ENCODE peak calls at places on chromosome 7, in eight cellular contexts. O is psoas muscle; D is PC-9; M is ovary; E is H9; C is CD4-positive, alpha-beta T cell; V is transverse colon; Z is tibial nerve. K is an unnamed sample.
A peak's percentile ranks its signal among the peaks of the same experiment; 100 is the strongest.

GRCh38 chr7:14765731-14766130 is 136.8 kb downstream of the DGKB start:
- DNase-seq in O (no peak), D (no peak), M (no peak), E (no peak), C (no peak), V (no peak), Z (no peak), K (no peak)

GRCh38 chr7:19392246-19392645 is 247.0 kb upstream of the FERD3L start:
- DNase-seq in O (no peak), D (no peak), M (no peak), E (no peak), C (no peak), V (no peak), Z (no peak), K (no peak)

GRCh38 chr7:130421685-130422084 is 19.1 kb downstream of the CEP41 start:
- DNase-seq in O (no peak), D (no peak), M (no peak), E (no peak), C (no peak), V (no peak), Z (no peak), K (no peak)

GRCh38 chr7:76372984-76373833 is 14.4 kb upstream of the YWHAG start:
- DNase-seq in O (no peak), D (peak; percentile 86), M (no peak), E (no peak), C (no peak), V (no peak), Z (no peak), K (peak; percentile 51)

GRCh38 chr7:1971946-1972654 is 260.6 kb downstream of the MAD1L1 start:
- DNase-seq in O (no peak), D (no peak), M (no peak), E (no peak), C (no peak), V (no peak), Z (no peak), K (no peak)

GRCh38 chr7:128453836-128454804 is 1.6 kb upstream of the HILPDA start:
- DNase-seq in O (peak; percentile 87), D (no peak), M (peak; percentile 93), E (peak; percentile 92), C (no peak), V (peak; percentile 68), Z (peak; percentile 77), K (peak; percentile 53)

GRCh38 chr7:47653550-47654351 is 71.8 kb upstream of the TNS3 start:
- DNase-seq in O (no peak), D (peak; percentile 92), M (no peak), E (no peak), C (no peak), V (no peak), Z (no peak), K (no peak)

GRCh38 chr7:77351539-77352004 is 64.6 kb downstream of the GSAP start:
- DNase-seq in O (no peak), D (no peak), M (no peak), E (no peak), C (peak; percentile 31), V (peak; percentile 32), Z (no peak), K (no peak)

GRCh38 chr7:25665346-25665745 is 437.1 kb upstream of the NPVF start:
- DNase-seq in O (peak; percentile 48), D (no peak), M (no peak), E (no peak), C (no peak), V (peak; percentile 25), Z (no peak), K (no peak)

GRCh38 chr7:21123586-21123985 is 304.3 kb upstream of the SP4 start:
- DNase-seq in O (no peak), D (no peak), M (no peak), E (no peak), C (no peak), V (no peak), Z (no peak), K (no peak)

GRCh38 chr7:120837599-120837998 is 20.3 kb downstream of the TSPAN12 start:
- DNase-seq in O (no peak), D (no peak), M (no peak), E (no peak), C (no peak), V (no peak), Z (no peak), K (no peak)

GRCh38 chr7:158778476-158778875 is 50.8 kb downstream of the ESYT2 start:
- DNase-seq in O (no peak), D (no peak), M (no peak), E (no peak), C (no peak), V (no peak), Z (no peak), K (peak; percentile 16)

GRCh38 chr7:70042533-70042932 is 444.3 kb downstream of the AUTS2 start:
- DNase-seq in O (no peak), D (no peak), M (no peak), E (no peak), C (no peak), V (no peak), Z (no peak), K (no peak)

GRCh38 chr7:124671976-124672375 is 93.6 kb downstream of the GPR37 start:
- DNase-seq in O (no peak), D (no peak), M (no peak), E (no peak), C (no peak), V (no peak), Z (no peak), K (no peak)

GRCh38 chr7:14902589-14902963 is at the start of gene DGKB:
- DNase-seq in O (peak; percentile 13), D (no peak), M (no peak), E (peak; percentile 61), C (no peak), V (peak; percentile 6), Z (no peak), K (no peak)

GRCh38 chr7:116098175-116098574 is 67.6 kb upstream of the TFEC start:
- DNase-seq in O (no peak), D (no peak), M (no peak), E (no peak), C (no peak), V (no peak), Z (no peak), K (no peak)

GRCh38 chr7:2800923-2801682 is 43.0 kb downstream of the GNA12 start:
- DNase-seq in O (no peak), D (no peak), M (peak; percentile 78), E (no peak), C (no peak), V (no peak), Z (no peak), K (no peak)

DNA sequence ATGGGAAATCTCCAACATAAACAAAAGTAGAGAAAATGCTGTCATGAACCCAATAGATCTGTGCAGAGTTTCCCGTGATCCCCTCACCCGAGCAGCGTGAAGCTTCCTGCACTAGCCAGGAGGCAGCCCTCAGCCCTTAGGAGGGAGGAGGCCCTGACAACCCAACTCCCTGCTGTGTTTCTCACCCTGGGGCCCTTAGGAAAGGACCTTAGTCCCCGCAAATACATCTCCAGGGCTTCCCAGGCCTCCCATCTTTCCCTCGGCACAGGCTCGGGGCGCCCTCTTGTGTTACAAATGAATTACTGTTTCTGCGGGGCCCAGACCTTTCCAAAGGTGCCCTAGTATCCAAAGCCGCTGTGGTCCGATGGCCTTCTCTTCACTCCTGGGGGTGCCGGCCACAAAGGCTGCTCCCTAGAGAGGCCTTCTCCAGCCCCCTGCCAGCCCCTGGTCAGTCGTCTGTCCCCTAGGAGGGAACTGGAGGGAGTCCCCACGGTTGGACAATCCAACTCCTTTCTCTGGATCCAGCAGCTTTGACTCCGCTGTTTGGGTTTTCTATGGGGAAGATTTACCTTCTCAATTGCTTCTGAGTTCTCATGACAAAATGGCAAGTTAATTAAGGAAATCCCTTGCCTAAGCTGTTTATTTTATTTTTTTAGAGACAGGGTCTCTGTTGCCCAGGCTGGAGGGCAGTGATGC is 49.9 kb upstream of the SH2B2 start:
- DNase-seq in O (peak; percentile 47), D (no peak), M (peak; percentile 72), E (peak; percentile 76), C (peak; percentile 31), V (peak; percentile 67), Z (peak; percentile 41), K (peak; percentile 24)
- TF ChIP-seq CTCF in O (peak; percentile 78), D (peak; percentile 90), M (peak; percentile 76), E (peak; percentile 92), C (peak; percentile 52), V (peak; percentile 81), Z (peak; percentile 89), K (peak; percentile 87)

DNA sequence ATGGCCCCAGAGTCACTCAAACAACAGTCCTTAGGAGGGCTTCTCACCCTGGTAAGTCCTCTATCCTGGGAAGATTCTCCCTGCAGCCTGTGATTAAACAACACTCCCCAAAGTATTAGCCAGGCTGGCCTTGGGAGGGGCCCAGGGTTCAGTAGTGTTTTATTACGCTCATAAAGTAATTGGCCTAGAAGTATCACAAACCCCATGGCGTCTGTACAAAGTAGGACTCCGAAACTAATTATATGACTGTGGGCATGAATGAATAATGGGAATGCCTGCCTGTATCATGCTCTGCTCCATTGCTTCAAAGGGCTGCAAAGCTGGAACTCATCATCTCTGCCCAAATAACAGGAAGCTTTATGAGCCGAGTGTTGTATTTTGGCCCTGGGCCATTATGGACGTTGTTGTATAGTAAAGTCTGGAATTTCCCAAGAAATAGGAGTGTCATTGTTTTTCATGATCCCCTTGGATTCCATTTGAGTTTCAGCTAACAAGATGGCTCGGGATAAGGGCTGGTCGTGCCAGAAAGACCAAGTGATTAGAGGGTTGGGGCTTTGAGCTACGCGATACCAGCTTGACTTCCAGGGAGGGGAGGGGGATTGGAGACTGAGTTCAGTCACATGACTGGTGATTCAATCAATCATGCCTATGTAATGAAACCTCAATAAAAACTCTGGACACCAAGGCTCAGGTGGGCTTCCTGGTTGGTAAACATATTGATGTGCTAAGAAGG is 65.4 kb upstream of the NPTX2 start:
- DNase-seq in O (no peak), D (no peak), M (no peak), E (no peak), C (no peak), V (peak; percentile 54), Z (no peak), K (no peak)
- H3K9me3 ChIP-seq in O (peaks cover 11% of the 10 kb centered on the region), D (no peaks in the 10 kb centered on the region), M (no peaks in the 10 kb centered on the region), E (no peaks in the 10 kb centered on the region), C (peaks cover 16% of the 10 kb centered on the region), V (no peaks in the 10 kb centered on the region), Z (peaks cover 33% of the 10 kb centered on the region), K (peaks cover 54% of the 10 kb centered on the region)

GRCh38 chr7:155802291-155802690 is 10.0 kb downstream of the SHH start:
- DNase-seq in O (no peak), D (no peak), M (no peak), E (no peak), C (no peak), V (no peak), Z (no peak), K (no peak)
- H3K27me3 ChIP-seq in O (no peaks in the 10 kb centered on the region), D (peaks cover 28% of the 10 kb centered on the region), M (peaks cover 5% of the 10 kb centered on the region), E (peaks cover 55% of the 10 kb centered on the region), C (peaks cover 72% of the 10 kb centered on the region), V (peaks cover 91% of the 10 kb centered on the region), Z (peaks cover 80% of the 10 kb centered on the region), K (peaks cover 52% of the 10 kb centered on the region)

DNA sequence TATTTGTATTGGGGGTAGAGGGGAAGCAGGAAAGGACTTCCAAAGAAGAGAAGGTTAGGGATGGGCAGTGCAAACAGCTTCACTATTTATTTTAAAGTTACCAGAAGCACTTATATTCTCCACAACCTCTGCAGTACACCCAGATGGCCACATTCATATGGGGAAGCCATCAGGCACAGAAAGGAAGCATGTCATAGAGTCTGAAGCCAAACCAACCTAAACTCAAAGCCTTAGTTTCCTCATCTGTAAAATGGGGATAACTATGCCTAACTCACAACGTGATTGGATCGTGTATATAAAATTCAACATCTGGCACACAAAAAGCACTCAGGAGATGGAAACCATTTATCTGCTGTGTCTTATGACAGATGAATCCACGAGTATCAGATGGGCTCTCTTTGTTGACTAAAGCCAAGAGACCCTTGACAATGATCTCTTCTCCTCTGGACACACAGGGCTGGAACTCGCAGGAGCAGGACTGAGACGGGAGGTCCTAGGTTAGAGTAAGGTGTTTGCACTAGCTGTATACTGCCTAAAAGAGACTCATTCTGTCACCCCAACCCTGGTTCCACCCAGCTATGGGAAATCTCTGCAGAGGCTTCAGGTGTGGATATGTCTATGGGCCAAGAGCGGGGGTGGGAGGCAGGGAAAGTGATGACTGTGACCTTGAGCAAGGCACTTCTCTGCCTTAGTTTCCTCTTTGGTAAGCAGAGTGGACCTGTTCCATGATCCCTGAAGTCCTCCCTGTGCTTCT is 1.8 kb downstream of the KIAA1549 start:
- DNase-seq in O (no peak), D (peak; percentile 51), M (no peak), E (no peak), C (no peak), V (no peak), Z (no peak), K (no peak)
- TF ChIP-seq CTCF in O (no peak), D (peak; percentile 42), M (no peak), E (peak; percentile 25), C (no peak), V (peak; percentile 14), Z (no peak), K (peak; percentile 34)

K was measured in AG04450.